ENCODE peak calls at places on chromosomes 7 and 10, in seven cellular contexts. T, U, L, E, C, A and G are unnamed samples.

GRCh38 chr7:152145853-152146466 is 120.5 kb downstream of the GALNT11 start:
- DNase-seq in T (no peak), U (peak; percentile 81), L (no peak), E (no peak), C (peak; percentile 4), A (peak; percentile 58), G (no peak)

GRCh38 chr7:77697535-77697831 is 1.2 kb downstream of the RSBN1L start:
- DNase-seq in T (no peak), U (no peak), L (no peak), E (no peak), C (no peak), A (no peak), G (peak; percentile 18)

GRCh38 chr7:43164757-43165156 is 52.3 kb downstream of the HECW1 start:
- DNase-seq in T (no peak), U (peak; percentile 97), L (no peak), E (no peak), C (no peak), A (peak; percentile 97), G (no peak)

GRCh38 chr10:80177781-80178636 is 27.3 kb downstream of the ANXA11 start:
- DNase-seq in T (no peak), U (no peak), L (no peak), E (no peak), C (no peak), A (no peak), G (no peak)

GRCh38 chr7:25656581-25657026 is 428.3 kb upstream of the NPVF start:
- DNase-seq in T (no peak), U (no peak), L (no peak), E (no peak), C (no peak), A (no peak), G (no peak)

GRCh38 chr10:86674912-86675311 is 6.6 kb downstream of the LDB3 start:
- DNase-seq in T (no peak), U (no peak), L (no peak), E (no peak), C (no peak), A (no peak), G (no peak)

GRCh38 chr10:132788831-132789219 is 2.9 kb upstream of the NKX6-2 start:
- DNase-seq in T (no peak), U (no peak), L (no peak), E (no peak), C (no peak), A (peak; percentile 17), G (no peak)

GRCh38 chr10:92742331-92743228 is 52.8 kb downstream of the HHEX start:
- DNase-seq in T (no peak), U (no peak), L (no peak), E (no peak), C (no peak), A (no peak), G (no peak)

GRCh38 chr7:479948-480499 is 39.6 kb downstream of the PDGFA start:
- DNase-seq in T (peak; percentile 18), U (no peak), L (no peak), E (no peak), C (no peak), A (no peak), G (no peak)

GRCh38 chr10:31288001-31288400 is 31.0 kb upstream of the ZEB1 start:
- DNase-seq in T (no peak), U (no peak), L (no peak), E (no peak), C (no peak), A (no peak), G (no peak)

GRCh38 chr10:71335173-71335572 is 16.1 kb downstream of the SLC29A3 start:
- DNase-seq in T (no peak), U (no peak), L (no peak), E (no peak), C (no peak), A (no peak), G (no peak)

GRCh38 chr7:2651336-2651735 is 19.6 kb downstream of the TTYH3 start:
- DNase-seq in T (no peak), U (no peak), L (no peak), E (no peak), C (no peak), A (no peak), G (no peak)

GRCh38 chr10:77862595-77862994 is 64.0 kb downstream of the DLG5 start:
- DNase-seq in T (no peak), U (no peak), L (no peak), E (no peak), C (no peak), A (no peak), G (no peak)

GRCh38 chr7:2782565-2782964 is 61.5 kb downstream of the GNA12 start:
- DNase-seq in T (no peak), U (no peak), L (no peak), E (no peak), C (no peak), A (no peak), G (no peak)

GRCh38 chr7:4781366-4782069 is 6.1 kb downstream of the AP5Z1 start:
- DNase-seq in T (no peak), U (no peak), L (no peak), E (no peak), C (no peak), A (no peak), G (no peak)

GRCh38 chr7:151658778-151659177 is 139.1 kb upstream of the RHEB start:
- DNase-seq in T (no peak), U (no peak), L (no peak), E (no peak), C (no peak), A (peak; percentile 7), G (no peak)

GRCh38 chr10:34520084-34520483 is 295.0 kb downstream of the PARD3 start:
- DNase-seq in T (no peak), U (peak; percentile 18), L (no peak), E (no peak), C (peak; percentile 13), A (no peak), G (no peak)

GRCh38 chr7:69703099-69703498 is 104.8 kb downstream of the AUTS2 start:
- DNase-seq in T (no peak), U (no peak), L (no peak), E (no peak), C (no peak), A (no peak), G (no peak)

GRCh38 chr7:18552943-18553584 is 57.5 kb downstream of the HDAC9 start:
- DNase-seq in T (no peak), U (peak; percentile 52), L (no peak), E (no peak), C (no peak), A (peak; percentile 33), G (no peak)

GRCh38 chr10:26227786-26228185 is 11.2 kb downstream of the GAD2 start:
- DNase-seq in T (no peak), U (no peak), L (no peak), E (no peak), C (no peak), A (no peak), G (no peak)

GRCh38 chr7:32070406-32071360 is at the start of gene PDE1C:
- DNase-seq in T (peak; percentile 52), U (peak; percentile 40), L (no peak), E (no peak), C (peak; percentile 24), A (no peak), G (no peak)

GRCh38 chr7:43513236-43513635 is 69.7 kb upstream of the STK17A start:
- DNase-seq in T (no peak), U (peak; percentile 12), L (no peak), E (no peak), C (no peak), A (no peak), G (no peak)

GRCh38 chr7:105625986-105626385 is 44.7 kb upstream of the EFCAB10 start:
- DNase-seq in T (no peak), U (no peak), L (no peak), E (no peak), C (no peak), A (no peak), G (no peak)

GRCh38 chr7:134856141-134856540 is 76.7 kb downstream of the CALD1 start:
- DNase-seq in T (no peak), U (no peak), L (no peak), E (no peak), C (no peak), A (no peak), G (no peak)

GRCh38 chr10:90407116-90407515 is 450.7 kb downstream of the HTR7 start:
- DNase-seq in T (no peak), U (peak; percentile 41), L (no peak), E (no peak), C (no peak), A (no peak), G (no peak)

GRCh38 chr10:12729885-12730284 is 271.6 kb downstream of the CCDC3 start:
- DNase-seq in T (peak; percentile 42), U (no peak), L (no peak), E (no peak), C (no peak), A (no peak), G (no peak)

GRCh38 chr10:6005856-6006390 is 28.6 kb upstream of the IL15RA start:
- DNase-seq in T (no peak), U (no peak), L (no peak), E (no peak), C (no peak), A (no peak), G (no peak)

GRCh38 chr10:131184503-131184902 is 127.0 kb downstream of the TCERG1L start:
- DNase-seq in T (no peak), U (no peak), L (no peak), E (no peak), C (no peak), A (no peak), G (no peak)

GRCh38 chr7:70615066-70615465 is 516.9 kb upstream of the GALNT17 start:
- DNase-seq in T (no peak), U (no peak), L (no peak), E (no peak), C (no peak), A (no peak), G (no peak)

GRCh38 chr7:82382276-82382675 is 61.3 kb downstream of the CACNA2D1 start:
- DNase-seq in T (no peak), U (no peak), L (no peak), E (no peak), C (no peak), A (peak; percentile 4), G (no peak)

GRCh38 chr10:115921795-115922194 is 351.2 kb downstream of the GFRA1 start:
- DNase-seq in T (no peak), U (no peak), L (no peak), E (no peak), C (no peak), A (no peak), G (no peak)

GRCh38 chr7:104767826-104768536 is 246.0 kb upstream of the KMT2E start:
- DNase-seq in T (no peak), U (no peak), L (no peak), E (no peak), C (no peak), A (no peak), G (no peak)

GRCh38 chr7:15603124-15603523 is 41.3 kb upstream of the AGMO start:
- DNase-seq in T (no peak), U (peak; percentile 22), L (no peak), E (no peak), C (no peak), A (peak; percentile 30), G (no peak)

GRCh38 chr7:98760201-98760651 is 109.6 kb downstream of the TMEM130 start:
- DNase-seq in T (no peak), U (peak; percentile 45), L (no peak), E (no peak), C (no peak), A (no peak), G (no peak)

GRCh38 chr10:28984431-28984830 is 304.4 kb upstream of the LYZL1 start:
- DNase-seq in T (no peak), U (peak; percentile 76), L (no peak), E (no peak), C (peak; percentile 28), A (peak; percentile 71), G (no peak)

GRCh38 chr10:34231441-34232180 is 583.5 kb downstream of the PARD3 start:
- DNase-seq in T (peak; percentile 61), U (no peak), L (no peak), E (no peak), C (no peak), A (no peak), G (no peak)

GRCh38 chr7:120813089-120813488 is 44.9 kb downstream of the TSPAN12 start:
- DNase-seq in T (no peak), U (no peak), L (no peak), E (no peak), C (no peak), A (no peak), G (no peak)

GRCh38 chr7:111743244-111743852 is 181.1 kb upstream of the IMMP2L start:
- DNase-seq in T (no peak), U (no peak), L (no peak), E (no peak), C (no peak), A (no peak), G (no peak)